ENCODE peak calls at places on chromosomes 2 and 18, in five cellular contexts. G is Caco-2, E is fibroblast of lung, S is PC-3, T is HFF-Myc. U is an unnamed sample.
A peak's percentile ranks its signal among the peaks of the same experiment; 100 is the strongest.

GRCh38 chr2:70523672-70523995 is 30.0 kb downstream of the TGFA start:
- DNase-seq in G (no peak), E (no peak), S (no peak), T (no peak), U (no peak)

GRCh38 chr18:3360211-3360610 is 89.8 kb upstream of the TGIF1 start:
- DNase-seq in G (no peak), E (no peak), S (no peak), T (no peak), U (no peak)

GRCh38 chr18:23964282-23965238 is 50.0 kb upstream of the TTC39C start:
- DNase-seq in G (no peak), E (no peak), S (no peak), T (no peak), U (no peak)

GRCh38 chr18:23992119-23992940 is 22.2 kb upstream of the TTC39C start:
- DNase-seq in G (no peak), E (peak; percentile 82), S (peak; percentile 91), T (no peak), U (peak; percentile 81)

GRCh38 chr18:76260941-76261472 is 234.0 kb downstream of the ZNF516 start:
- DNase-seq in G (no peak), E (no peak), S (no peak), T (no peak), U (no peak)

GRCh38 chr2:18845854-18846253 is 256.5 kb upstream of the NT5C1B start:
- DNase-seq in G (no peak), E (no peak), S (no peak), T (no peak), U (no peak)

GRCh38 chr18:36064027-36064808 is 3.1 kb downstream of the RPRD1A start:
- DNase-seq in G (no peak), E (no peak), S (no peak), T (no peak), U (no peak)

GRCh38 chr2:120253021-120253882 is 600 bp downstream of the RALB start:
- DNase-seq in G (peak; percentile 87), E (peak; percentile 77), S (peak; percentile 82), T (no peak), U (peak; percentile 34)

GRCh38 chr2:66522591-66523379 is 87.9 kb downstream of the MEIS1 start:
- DNase-seq in G (no peak), E (no peak), S (no peak), T (no peak), U (no peak)

GRCh38 chr2:177314722-177315264 is 50.3 kb upstream of the NFE2L2 start:
- DNase-seq in G (no peak), E (no peak), S (no peak), T (no peak), U (no peak)

GRCh38 chr2:222355860-222356259 is 57.1 kb upstream of the PAX3 start:
- DNase-seq in G (no peak), E (peak; percentile 31), S (no peak), T (peak; percentile 81), U (peak; percentile 5)

GRCh38 chr2:226943862-226944610 is 108.2 kb downstream of the RHBDD1 start:
- DNase-seq in G (no peak), E (no peak), S (no peak), T (no peak), U (no peak)

GRCh38 chr2:231036131-231036530 is 1.2 kb upstream of the C2orf72 start:
- DNase-seq in G (no peak), E (no peak), S (no peak), T (no peak), U (no peak)

GRCh38 chr2:134917219-134917957 is 1.2 kb upstream of the CCNT2 start:
- DNase-seq in G (no peak), E (no peak), S (no peak), T (no peak), U (no peak)

GRCh38 chr2:129699781-129700573 is 279.5 kb upstream of the RAB6C start:
- DNase-seq in G (no peak), E (no peak), S (no peak), T (no peak), U (no peak)

GRCh38 chr18:4248686-4249085 is 206.4 kb downstream of the DLGAP1 start:
- DNase-seq in G (no peak), E (no peak), S (no peak), T (no peak), U (no peak)

GRCh38 chr18:52694804-52695203 is 354.8 kb downstream of the DCC start:
- DNase-seq in G (no peak), E (peak; percentile 2), S (peak; percentile 27), T (no peak), U (no peak)

GRCh38 chr2:68774569-68775271 is 40.1 kb downstream of the ARHGAP25 start:
- DNase-seq in G (no peak), E (peak; percentile 13), S (no peak), T (no peak), U (no peak)

GRCh38 chr2:231781798-231782726 is 980 bp upstream of the PDE6D start:
- DNase-seq in G (no peak), E (peak; percentile 64), S (peak; percentile 30), T (no peak), U (no peak)

GRCh38 chr2:55003706-55004639 is 46.3 kb downstream of the RTN4 start:
- DNase-seq in G (no peak), E (no peak), S (no peak), T (no peak), U (no peak)

GRCh38 chr2:101658387-101658786 is 39.1 kb upstream of the MAP4K4 start:
- DNase-seq in G (no peak), E (peak; percentile 30), S (no peak), T (no peak), U (no peak)

GRCh38 chr2:26482211-26483026 is 4.5 kb upstream of the OTOF start:
- DNase-seq in G (no peak), E (no peak), S (no peak), T (no peak), U (no peak)

GRCh38 chr2:102059151-102059550 is 67.4 kb downstream of the IL1R2 start:
- DNase-seq in G (no peak), E (no peak), S (no peak), T (no peak), U (no peak)

GRCh38 chr2:31207790-31208189 is 9.5 kb downstream of the CAPN14 start:
- DNase-seq in G (no peak), E (no peak), S (no peak), T (no peak), U (no peak)
- TF ChIP-seq CTCF in G (no peak), E (no peak), S (no peak), T (no peak), U (no peak)

GRCh38 chr18:63979409-63979908 is 9.6 kb downstream of the SERPINB8 start:
- DNase-seq in G (peak; percentile 48), E (peak; percentile 69), S (peak; percentile 79), T (peak; percentile 52), U (peak; percentile 55)
- H3K4me3 ChIP-seq in G (no peak overlapping the region), E (peak overlapping the region; percentile 58), S (no peak overlapping the region), T (no peak overlapping the region), U (peak overlapping the region; percentile 16)

DNA sequence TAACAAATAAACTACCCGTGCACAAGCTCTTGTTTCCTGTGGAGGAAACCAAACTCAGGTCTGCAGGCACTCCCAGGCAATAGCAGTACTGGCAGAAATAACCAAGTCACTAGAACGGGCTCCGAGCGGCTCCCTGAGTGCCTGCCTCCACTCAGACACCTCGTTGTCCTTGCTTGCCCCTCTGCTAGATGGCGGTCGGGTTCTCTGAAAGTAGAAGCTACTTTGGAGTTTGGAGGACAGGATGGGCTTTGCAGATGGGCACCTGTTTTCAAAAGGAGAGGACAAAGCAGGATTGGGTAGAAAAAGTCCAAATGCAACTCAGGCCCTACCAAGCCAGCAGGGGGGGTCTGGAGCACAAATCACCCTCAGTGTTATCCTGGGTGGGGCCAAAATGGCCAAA is 136.4 kb downstream of the LRRC30 start:
- DNase-seq in G (no peak), E (no peak), S (no peak), T (no peak), U (no peak)
- TF ChIP-seq CTCF in G (peak; percentile 34), E (no peak), S (peak; percentile 27), T (no peak), U (no peak)

GRCh38 chr2:136422512-136422911 is 304.6 kb upstream of the CXCR4 start:
- DNase-seq in G (no peak), E (no peak), S (no peak), T (no peak), U (no peak)

GRCh38 chr2:136423516-136423996 is 305.6 kb upstream of the CXCR4 start:
- DNase-seq in G (peak; percentile 84), E (peak; percentile 48), S (peak; percentile 72), T (peak; percentile 17), U (peak; percentile 12)

GRCh38 chr2:136420346-136420745 is 302.4 kb upstream of the CXCR4 start:
- DNase-seq in G (no peak), E (no peak), S (no peak), T (no peak), U (no peak)

GRCh38 chr2:136424112-136424511 is 306.2 kb upstream of the CXCR4 start:
- DNase-seq in G (no peak), E (no peak), S (no peak), T (no peak), U (no peak)
- H3K4me3 ChIP-seq in G (no peak overlapping the region), E (no peak overlapping the region), S (peak overlapping the region; percentile 61), T (no peak overlapping the region), U (no peak overlapping the region)

DNA sequence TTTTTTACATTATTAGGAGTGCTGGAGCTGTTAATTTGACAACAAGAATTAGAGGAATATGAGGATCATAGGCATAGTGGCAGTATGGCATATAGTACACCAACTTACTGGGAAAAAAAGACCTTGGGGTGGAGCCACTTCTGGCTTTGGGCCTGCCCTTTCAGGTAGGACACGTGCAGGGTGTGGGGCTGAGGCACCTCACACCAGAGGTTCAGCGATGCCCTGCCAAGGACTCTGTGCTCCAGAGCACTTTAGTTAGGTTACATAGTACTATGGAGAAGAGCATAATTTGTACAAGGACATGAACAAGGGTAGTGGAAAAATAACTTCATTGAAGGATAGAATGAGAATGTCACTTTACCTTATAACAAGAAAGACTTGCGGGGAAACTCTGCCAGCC is 77.1 kb upstream of the CD302 start:
- DNase-seq in G (no peak), E (no peak), S (no peak), T (no peak), U (no peak)
- TF ChIP-seq CTCF in G (no peak), E (no peak), S (no peak), T (no peak), U (no peak)

DNA sequence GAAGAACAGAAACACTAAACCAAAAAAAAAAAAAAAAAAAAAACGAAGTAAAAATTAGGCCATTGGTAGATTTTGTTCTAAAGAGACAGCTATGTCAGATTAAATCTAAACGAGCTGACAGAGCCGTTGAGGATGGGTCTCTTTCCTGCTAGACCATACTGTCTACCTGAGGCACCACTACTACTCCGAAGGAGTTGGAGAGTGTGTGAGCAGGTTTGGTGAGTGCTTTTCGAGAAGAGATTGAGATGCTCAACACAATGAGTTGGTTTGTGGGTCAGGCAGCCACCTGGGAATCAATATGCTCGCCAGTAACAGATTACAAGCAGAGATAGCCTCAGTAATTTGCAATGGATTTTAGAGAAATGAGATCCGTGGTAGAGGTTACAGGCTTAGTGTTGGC is 281.5 kb upstream of the EPAS1 start:
- DNase-seq in G (no peak), E (no peak), S (no peak), T (no peak), U (no peak)
- H3K4me3 ChIP-seq in G (no peak overlapping the region), E (no peak overlapping the region), S (no peak overlapping the region), T (no peak overlapping the region), U (no peak overlapping the region)

U was measured in astrocyte of the cerebellum.